ENCODE peak calls at places on chromosome 7, in eight cellular contexts. W, N, J, I, K, Z, L and B are unnamed samples.

GRCh38 chr7:916291-916941 is 38.1 kb downstream of the ADAP1 start:
- DNase-seq in W (no peak), I (no peak), N (peak; percentile 35), K (no peak), L (no peak), J (peak; percentile 84), Z (no peak), B (no peak)

GRCh38 chr7:74236284-74236683 is 17.9 kb downstream of the RFC2 start:
- DNase-seq in N (no peak), Z (no peak), K (no peak), L (no peak), W (no peak), J (no peak), I (no peak), B (no peak)

GRCh38 chr7:148962823-148963582 is 65.3 kb downstream of the PDIA4 start:
- DNase-seq in J (peak; percentile 96), K (peak; percentile 49), N (peak; percentile 74), W (peak; percentile 35), L (no peak), Z (no peak), I (no peak), B (no peak)

GRCh38 chr7:146000882-146001281 is 115.7 kb upstream of the CNTNAP2 start:
- DNase-seq in W (no peak), L (no peak), N (no peak), J (no peak), I (no peak), Z (no peak), K (no peak), B (no peak)

GRCh38 chr7:132145466-132145865 is 430.8 kb downstream of the PLXNA4 start:
- DNase-seq in I (no peak), W (no peak), Z (no peak), N (no peak), K (no peak), J (peak; percentile 91), L (no peak), B (peak; percentile 83)

GRCh38 chr7:101617451-101618206 is 11.5 kb downstream of the MYL10 start:
- DNase-seq in I (no peak), L (no peak), N (no peak), Z (no peak), W (no peak), J (peak; percentile 17), K (no peak), B (no peak)

GRCh38 chr7:30244340-30244739 is 40.1 kb upstream of the ZNRF2 start:
- DNase-seq in I (no peak), K (no peak), J (no peak), L (no peak), N (no peak), W (no peak), Z (no peak), B (no peak)

GRCh38 chr7:112462236-112462635 is 12.0 kb downstream of the IFRD1 start:
- DNase-seq in J (no peak), L (no peak), N (peak; percentile 45), W (no peak), I (no peak), Z (no peak), K (peak; percentile 64), B (peak; percentile 51)